ENCODE peak calls at places on chromosomes 6 and 20, in ten cellular contexts. Y is left ventricle myocardium inferior, M is epithelial cell of proximal tubule, V is AG10803, O is astrocyte of the spinal cord, J is colonic mucosa, K is neural progenitor cell, E is ovary, Q is brain microvascular endothelial cell, D is fibroblast of lung. R is an unnamed sample.

GRCh38 chr20:32585519-32586127 is 490 bp upstream of the NOL4L start:
- DNase-seq in M (no peak), Q (no peak), D (no peak), J (no peak), Y (no peak), V (no peak), E (no peak), K (peak; percentile 56), O (no peak), R (no peak)

GRCh38 chr6:113344969-113345368 is 512.2 kb upstream of the MARCKS start:
- DNase-seq in E (no peak), J (no peak), O (no peak), M (no peak), V (peak; percentile 61), Y (no peak), Q (peak; percentile 18), D (peak; percentile 72), K (no peak), R (peak; percentile 27)

GRCh38 chr20:12660918-12661317 is 347.9 kb upstream of the SPTLC3 start:
- DNase-seq in J (no peak), K (peak; percentile 68), V (no peak), M (no peak), Q (no peak), D (no peak), Y (no peak), E (no peak), O (no peak), R (no peak)

GRCh38 chr6:1569377-1569776 is 40.3 kb upstream of the FOXC1 start:
- DNase-seq in D (no peak), M (no peak), Q (no peak), J (no peak), Y (no peak), K (no peak), O (no peak), V (no peak), E (no peak), R (no peak)

GRCh38 chr6:166587631-166588413 is 1.3 kb upstream of the RAMACL start:
- DNase-seq in Y (no peak), V (no peak), Q (no peak), D (no peak), J (no peak), E (no peak), K (peak; percentile 15), M (no peak), O (no peak), R (no peak)

GRCh38 chr6:52937908-52938307 is 28.4 kb upstream of the GSTA3 start:
- DNase-seq in D (peak; percentile 43), J (no peak), M (peak; percentile 74), Y (no peak), K (no peak), Q (peak; percentile 1), V (peak; percentile 66), E (no peak), O (peak; percentile 8), R (peak; percentile 17)

GRCh38 chr6:164290101-164290500 is 875.6 kb downstream of the QKI start:
- DNase-seq in O (no peak), E (no peak), V (no peak), K (no peak), Y (no peak), Q (no peak), M (no peak), J (no peak), D (no peak), R (no peak)

GRCh38 chr6:109363753-109364152 is 18.5 kb downstream of the CD164 start:
- DNase-seq in M (no peak), E (no peak), O (no peak), D (no peak), J (no peak), K (no peak), V (no peak), Q (no peak), Y (no peak), R (no peak)

GRCh38 chr6:100101656-100102055 is 107.6 kb upstream of the MCHR2 start:
- DNase-seq in J (no peak), O (no peak), Q (no peak), E (no peak), K (no peak), D (no peak), M (no peak), V (no peak), Y (no peak), R (no peak)

GRCh38 chr6:100096936-100097335 is 102.9 kb upstream of the MCHR2 start:
- DNase-seq in V (no peak), J (no peak), M (no peak), Y (no peak), E (no peak), D (no peak), O (no peak), Q (no peak), K (no peak), R (no peak)

GRCh38 chr6:100096356-100096755 is 102.3 kb upstream of the MCHR2 start:
- DNase-seq in Y (no peak), J (no peak), K (no peak), O (no peak), V (no peak), Q (no peak), D (no peak), M (no peak), E (no peak), R (no peak)

GRCh38 chr6:100100776-100101175 is 106.8 kb upstream of the MCHR2 start:
- DNase-seq in Q (no peak), M (no peak), D (no peak), V (no peak), K (no peak), O (no peak), E (no peak), J (no peak), Y (no peak), R (no peak)

DNA sequence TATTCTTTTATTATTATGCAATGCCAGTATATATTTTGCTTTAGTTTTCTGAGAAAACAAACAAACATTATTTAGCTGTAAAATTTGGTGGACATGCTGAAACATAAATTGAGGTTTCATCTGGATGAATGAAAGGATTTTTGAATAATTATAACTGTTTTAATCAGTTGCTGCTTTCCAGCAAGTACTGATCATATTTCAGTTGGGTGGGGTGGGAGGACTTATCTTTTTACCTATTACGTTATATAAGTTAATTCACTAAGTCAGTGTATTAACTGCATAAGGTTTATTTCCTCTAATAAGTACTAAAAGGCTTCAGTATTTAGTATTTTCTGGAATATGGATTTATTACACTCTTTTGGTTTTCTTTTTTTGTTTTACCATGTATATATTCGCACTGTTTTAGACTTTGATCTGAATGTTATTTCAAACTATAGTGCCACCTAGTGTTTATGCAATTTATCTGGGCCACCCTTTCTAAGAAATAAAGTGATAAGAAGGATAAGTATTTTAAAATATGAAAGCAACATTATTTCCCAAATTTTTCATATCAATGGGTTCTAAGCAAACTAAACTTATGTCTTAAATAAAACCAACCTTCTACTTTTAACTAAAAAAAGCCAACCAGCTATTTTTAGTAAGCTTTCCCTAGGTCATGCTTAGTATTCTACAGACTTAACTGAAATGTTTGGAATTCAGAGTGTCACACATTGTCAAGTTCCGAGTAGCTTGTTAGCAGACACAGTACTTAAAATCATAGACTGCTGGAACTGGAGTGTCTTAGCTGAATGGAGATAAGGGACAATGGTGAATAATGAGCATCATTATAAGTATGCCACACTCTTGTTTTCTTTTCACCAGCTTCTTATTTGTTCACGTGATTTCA is 105.4 kb upstream of the MCHR2 start:
- DNase-seq in V (no peak), E (no peak), M (no peak), O (peak; percentile 59), D (peak; percentile 24), Q (no peak), Y (no peak), K (peak; percentile 35), J (no peak), R (peak; percentile 58)
- TF ChIP-seq CTCF in V (peak; percentile 71), E (no peak), M (peak; percentile 54), O (peak; percentile 49), D (peak; percentile 44), Q (peak; percentile 25), Y (peak; percentile 53), K (peak; percentile 76), J (peak; percentile 43), R (peak; percentile 39)

GRCh38 chr6:27562027-27562410 is 89.1 kb upstream of the ZNF184 start:
- DNase-seq in E (no peak), D (no peak), V (no peak), O (no peak), J (no peak), M (no peak), Y (no peak), Q (peak; percentile 43), K (no peak), R (no peak)
- H3K4me3 ChIP-seq in E (no peak overlapping the region), D (no peak overlapping the region), V (no peak overlapping the region), O (no peak overlapping the region), J (no peak overlapping the region), M (no peak overlapping the region), Y (no peak overlapping the region), Q (no peak overlapping the region), K (no peak overlapping the region), R (no peak overlapping the region)

DNA sequence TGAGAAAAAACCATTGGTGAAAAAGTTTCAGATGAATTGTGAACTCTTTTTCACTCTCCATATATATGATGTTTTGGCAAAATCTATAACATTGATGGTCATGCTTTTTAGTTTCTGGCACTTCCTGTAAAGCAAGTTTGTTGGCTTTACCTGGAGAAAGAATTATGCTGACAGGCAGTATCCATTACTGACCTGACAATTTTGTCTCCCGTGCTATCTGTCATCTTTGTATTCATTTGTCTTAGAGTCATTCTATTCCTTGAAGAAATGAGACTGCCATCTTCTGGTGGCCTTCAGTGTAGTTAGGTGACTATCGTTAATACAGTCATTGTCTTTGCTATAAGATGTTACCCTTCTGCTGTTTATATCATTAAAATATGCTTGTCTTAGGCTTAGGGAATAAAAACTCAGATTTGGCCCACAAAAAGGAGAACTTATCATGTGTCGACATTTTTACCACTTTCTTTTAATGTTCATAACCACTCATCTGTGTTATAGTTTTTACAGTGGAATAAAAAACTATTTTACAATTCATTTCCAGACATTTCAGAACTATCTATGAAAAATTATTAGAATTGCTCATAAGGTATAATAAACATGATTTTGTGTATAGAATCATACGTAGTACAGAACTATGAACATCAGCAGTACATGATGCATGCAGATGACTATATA is 707.0 kb downstream of the EPM2A start:
- DNase-seq in J (peak; percentile 39), O (peak; percentile 51), D (no peak), V (peak; percentile 49), Y (no peak), M (no peak), K (peak; percentile 59), Q (peak; percentile 48), E (no peak), R (peak; percentile 65)
- TF ChIP-seq CTCF in J (peak; percentile 23), O (peak; percentile 63), D (peak; percentile 65), V (peak; percentile 69), Y (peak; percentile 62), M (peak; percentile 70), K (peak; percentile 66), Q (peak; percentile 51), E (no peak), R (peak; percentile 48)

DNA sequence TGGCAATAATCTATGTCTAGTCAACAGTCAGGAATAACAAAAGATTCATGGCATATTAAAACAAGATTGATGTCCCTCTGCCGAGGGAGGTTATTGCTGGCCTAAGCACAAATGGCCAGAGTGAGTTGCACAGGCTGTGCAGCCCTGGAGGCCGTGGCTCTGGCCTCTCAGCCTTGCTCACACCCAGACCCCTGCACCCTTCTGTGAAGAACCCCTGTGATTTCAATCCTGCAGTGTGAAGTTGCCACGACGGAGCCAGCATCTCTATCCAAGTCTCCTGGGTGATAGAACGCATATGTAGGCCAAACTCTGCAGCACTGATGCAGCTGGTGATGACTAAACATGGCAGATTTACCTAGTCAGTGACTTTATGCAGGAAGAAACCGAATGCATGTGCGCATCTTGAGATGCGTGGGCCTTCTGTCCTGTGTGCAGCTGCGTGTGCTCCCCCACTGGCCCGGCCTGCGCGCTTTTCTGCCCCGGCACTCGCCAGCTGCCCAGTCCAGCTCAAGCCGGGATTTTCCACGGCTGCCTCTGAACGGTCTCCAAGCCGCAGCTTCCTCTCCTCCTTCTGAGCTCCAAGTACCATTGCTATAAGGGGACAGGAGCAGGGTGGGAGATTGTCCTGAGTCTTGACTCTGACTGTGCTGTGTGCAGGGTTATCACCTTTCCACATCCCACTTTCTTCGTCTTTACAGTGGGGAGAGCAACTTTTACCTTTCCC is 303.0 kb downstream of the THBS2 start:
- DNase-seq in Q (no peak), J (no peak), E (no peak), O (no peak), D (no peak), K (no peak), M (no peak), Y (no peak), V (peak; percentile 42), R (no peak)
- H3K4me3 ChIP-seq in Q (no peak overlapping the region), J (no peak overlapping the region), E (no peak overlapping the region), O (no peak overlapping the region), D (no peak overlapping the region), K (no peak overlapping the region), M (no peak overlapping the region), Y (no peak overlapping the region), V (no peak overlapping the region), R (no peak overlapping the region)